ENCODE peak calls at places on chromosome 9, in six cellular contexts. M is fibroblast of lung; H is naive thymus-derived CD4-positive, alpha-beta T cell; Y is AG09309; N is osteoblast; W is PC-9. S is an unnamed sample.

GRCh38 chr9:80926611-80927010 is 762.7 kb downstream of the TLE1 start:
- DNase-seq in H (no peak), M (no peak), W (no peak), N (no peak), Y (no peak), S (no peak)

GRCh38 chr9:137878146-137878941 is 762 bp downstream of the CACNA1B start:
- DNase-seq in W (no peak), H (no peak), M (peak; percentile 17), Y (no peak), N (peak; percentile 95), S (no peak)

GRCh38 chr9:73743826-73744225 is 592.2 kb downstream of the ANXA1 start:
- DNase-seq in M (no peak), W (no peak), Y (no peak), H (no peak), N (no peak), S (no peak)

GRCh38 chr9:126763130-126763764 is 41.6 kb upstream of the ZBTB43 start:
- DNase-seq in Y (no peak), H (no peak), W (no peak), N (peak; percentile 83), M (no peak), S (no peak)

GRCh38 chr9:93459432-93459847 is 6.1 kb upstream of the FAM120AOS start:
- DNase-seq in N (no peak), M (no peak), W (no peak), Y (no peak), H (no peak), S (no peak)

GRCh38 chr9:110191616-110192015 is 16.3 kb downstream of the C9orf152 start:
- DNase-seq in N (no peak), H (no peak), W (no peak), Y (no peak), M (no peak), S (no peak)

GRCh38 chr9:8745347-8745746 is 945.8 kb upstream of the DMAC1 start:
- DNase-seq in Y (no peak), M (no peak), N (no peak), W (no peak), H (no peak), S (no peak)

GRCh38 chr9:111759762-111760639 is 34.7 kb downstream of the SHOC1 start:
- DNase-seq in W (peak; percentile 53), M (peak; percentile 90), H (no peak), N (peak; percentile 31), Y (peak; percentile 84), S (peak; percentile 67)

GRCh38 chr9:71760901-71761300 is 7.4 kb downstream of the CEMIP2 start:
- DNase-seq in M (no peak), H (no peak), N (no peak), W (no peak), Y (no peak), S (no peak)

GRCh38 chr9:37239224-37239859 is 119.0 kb downstream of the ZCCHC7 start:
- DNase-seq in W (no peak), M (no peak), N (no peak), H (no peak), Y (no peak), S (no peak)

GRCh38 chr9:911003-911402 is 65.5 kb upstream of the DMRT3 start:
- DNase-seq in Y (no peak), M (no peak), W (no peak), H (no peak), N (no peak), S (no peak)

GRCh38 chr9:14103115-14103514 is 210.8 kb downstream of the NFIB start:
- DNase-seq in W (no peak), M (peak; percentile 48), N (no peak), Y (no peak), H (no peak), S (no peak)
- H3K4me3 ChIP-seq in W (no peak overlapping the region), M (no peak overlapping the region), N (no peak overlapping the region), Y (no peak overlapping the region), H (no peak overlapping the region), S (no peak overlapping the region)

DNA sequence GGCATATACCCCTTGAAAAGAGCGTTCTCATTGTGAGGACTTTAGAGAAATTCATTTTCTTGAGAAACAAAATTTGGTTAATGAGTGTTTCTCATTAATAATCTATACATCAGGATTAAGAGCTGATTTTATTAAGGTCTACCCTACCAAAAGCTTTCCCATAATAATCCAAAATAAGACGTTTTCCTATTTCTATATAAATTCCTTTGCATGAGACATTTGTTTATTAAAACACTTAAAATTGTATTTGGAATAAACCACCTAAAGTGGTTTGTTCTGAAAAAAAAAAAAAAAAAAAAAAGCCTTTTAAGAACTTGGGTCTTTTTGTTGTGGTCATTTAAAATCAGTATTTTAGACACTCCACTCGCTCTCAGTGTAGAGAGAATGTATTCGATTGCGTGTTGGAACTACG is 695 bp upstream of the TMOD1 start:
- DNase-seq in W (no peak), N (peak; percentile 58), M (no peak), H (no peak), Y (no peak), S (no peak)
- H3K4me3 ChIP-seq in W (peak overlapping the region; percentile 63), N (peak overlapping the region; percentile 12), M (peak overlapping the region; percentile 58), H (no peak overlapping the region), Y (no peak overlapping the region), S (peak overlapping the region; percentile 74)

DNA sequence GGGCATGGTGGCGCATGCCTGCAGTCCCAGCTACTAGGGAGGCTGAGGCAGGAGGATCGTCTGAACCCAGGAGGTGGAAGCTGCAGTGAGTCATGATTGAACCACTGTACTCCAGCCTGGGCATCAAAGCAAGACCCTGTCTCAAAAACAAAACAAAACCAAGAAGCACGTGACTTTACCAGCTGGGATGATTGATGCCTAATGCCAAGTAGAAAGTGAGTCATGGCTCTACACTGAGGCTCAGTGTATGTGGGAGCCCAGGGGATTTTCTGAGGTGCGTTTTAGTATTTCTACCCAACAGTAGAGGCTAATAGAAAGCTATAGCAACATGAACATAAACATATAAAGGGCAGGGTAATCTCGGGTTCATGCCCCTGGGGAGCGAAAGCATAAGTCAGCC is 13.9 kb upstream of the BRD3OS start:
- DNase-seq in Y (no peak), N (peak; percentile 56), W (no peak), M (no peak), H (no peak), S (no peak)
- H3K4me3 ChIP-seq in Y (no peak overlapping the region), N (no peak overlapping the region), W (no peak overlapping the region), M (no peak overlapping the region), H (no peak overlapping the region), S (no peak overlapping the region)

GRCh38 chr9:98084396-98084795 is 27.9 kb downstream of the NANS start:
- DNase-seq in H (no peak), M (no peak), Y (no peak), N (peak; percentile 62), W (no peak), S (no peak)

GRCh38 chr9:98085955-98086354 is 29.4 kb downstream of the NANS start:
- DNase-seq in M (no peak), W (no peak), N (peak; percentile 62), H (no peak), Y (no peak), S (no peak)

GRCh38 chr9:98085058-98085457 is 28.5 kb downstream of the NANS start:
- DNase-seq in N (no peak), Y (no peak), H (no peak), W (no peak), M (no peak), S (no peak)

GRCh38 chr9:98086461-98086860 is 29.9 kb downstream of the NANS start:
- DNase-seq in Y (no peak), N (no peak), M (no peak), W (no peak), H (no peak), S (no peak)

DNA sequence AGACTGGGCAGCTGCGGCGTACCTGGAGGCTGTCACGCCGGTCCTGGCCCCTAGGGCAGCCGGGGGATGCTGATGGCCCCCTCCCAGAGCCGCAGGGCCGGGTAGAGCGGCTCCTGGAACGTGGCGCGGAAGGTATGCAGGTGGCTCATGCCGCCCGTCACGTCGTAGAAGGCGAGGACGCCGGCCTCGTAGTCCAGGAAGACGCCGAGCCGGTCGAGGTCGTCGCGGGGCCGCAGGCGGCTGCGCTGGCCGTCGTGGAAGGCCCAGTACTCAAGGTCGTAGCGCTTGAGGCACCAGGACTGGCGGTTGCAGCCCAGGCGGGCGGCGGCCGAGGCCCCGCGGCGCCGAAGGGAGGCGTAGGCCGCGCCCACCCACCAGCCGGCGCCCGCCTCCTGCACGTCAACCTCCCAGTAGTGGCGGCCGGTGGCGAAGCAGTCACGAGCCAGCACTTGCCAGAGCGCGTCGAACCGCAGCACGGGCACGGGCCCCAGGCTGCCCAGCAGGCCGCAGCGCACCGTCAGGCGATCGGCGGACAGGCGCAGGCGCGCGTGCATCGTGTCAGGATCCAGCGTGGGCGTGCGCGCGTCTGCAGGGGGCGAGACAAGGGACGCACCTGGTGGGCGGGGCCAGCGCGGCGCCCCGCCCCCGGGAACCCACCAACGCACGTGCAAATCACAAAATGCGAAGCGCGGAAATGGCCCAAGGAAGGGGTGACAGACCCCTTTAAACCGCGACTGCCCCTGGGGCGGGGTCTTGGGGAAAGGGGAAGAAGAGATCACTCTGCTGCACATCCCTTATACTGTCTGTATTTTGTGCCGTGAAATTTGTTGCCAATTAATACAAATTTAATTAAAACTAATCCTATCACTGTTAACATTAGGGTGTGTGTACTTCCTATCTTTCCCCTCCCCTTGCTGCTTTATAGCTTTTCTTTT is 31.2 kb downstream of the NANS start:
- DNase-seq in W (no peak), Y (no peak), H (peak; percentile 25), M (peak; percentile 36), N (peak; percentile 95), S (no peak)
- H3K4me3 ChIP-seq in W (no peak overlapping the region), Y (no peak overlapping the region), H (no peak overlapping the region), M (peak overlapping the region; percentile 32), N (peak overlapping the region; percentile 65), S (no peak overlapping the region)

GRCh38 chr9:83299094-83299493 is 236.2 kb upstream of the RASEF start:
- DNase-seq in M (no peak), W (no peak), N (no peak), H (no peak), Y (no peak), S (no peak)
- H3K4me3 ChIP-seq in M (no peak overlapping the region), W (peak overlapping the region; percentile 46), N (no peak overlapping the region), H (no peak overlapping the region), Y (no peak overlapping the region), S (no peak overlapping the region)

GRCh38 chr9:89933578-89933977 is 328.8 kb downstream of the GADD45G start:
- DNase-seq in N (no peak), H (no peak), M (no peak), Y (no peak), W (no peak), S (no peak)

GRCh38 chr9:89935791-89936190 is 331.0 kb downstream of the GADD45G start:
- DNase-seq in Y (no peak), M (no peak), H (no peak), W (no peak), N (no peak), S (no peak)

GRCh38 chr9:89939893-89940292 is 335.1 kb downstream of the GADD45G start:
- DNase-seq in Y (no peak), M (no peak), H (no peak), N (no peak), W (no peak), S (no peak)

GRCh38 chr9:89937051-89937450 is 332.2 kb downstream of the GADD45G start:
- DNase-seq in W (no peak), M (no peak), N (no peak), Y (no peak), H (no peak), S (no peak)

DNA sequence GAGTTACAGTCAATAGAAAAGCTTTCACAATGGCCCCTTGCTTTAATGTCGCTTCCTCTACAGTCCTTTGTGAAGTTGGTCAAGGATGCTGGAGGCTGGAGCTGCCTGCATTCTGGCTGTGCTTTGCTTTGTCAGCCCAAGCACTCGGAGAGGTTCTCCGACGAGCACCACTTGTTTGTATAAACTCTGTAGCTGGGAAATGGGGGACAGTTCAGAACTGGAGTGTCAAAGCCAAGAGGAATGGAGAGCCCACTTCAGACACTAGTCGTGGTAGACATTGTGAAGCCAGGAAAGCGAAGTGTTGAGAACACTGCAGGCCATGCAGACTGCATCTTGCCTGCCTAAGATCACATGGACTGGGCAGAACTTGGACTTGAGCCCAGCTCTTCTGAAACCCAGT is 330.3 kb downstream of the GADD45G start:
- DNase-seq in W (no peak), N (no peak), H (no peak), Y (no peak), M (no peak), S (no peak)
- H3K4me3 ChIP-seq in W (no peak overlapping the region), N (no peak overlapping the region), H (no peak overlapping the region), Y (no peak overlapping the region), M (no peak overlapping the region), S (no peak overlapping the region)